ENCODE peak calls at places on chromosomes 2 and 18, in ten cellular contexts. G, K, W, C, M, X, P, A, B and U are unnamed samples.

GRCh38 chr2:159140070-159140774 is 146.3 kb downstream of the WDSUB1 start:
- DNase-seq in P (peak), A (no peak), M (no peak), B (no peak), K (no peak), W (no peak), X (no peak), G (no peak), C (peak), U (peak)

GRCh38 chr18:63578357-63578958 is 8.7 kb upstream of the SERPINB13 start:
- DNase-seq in K (peak), W (no peak), M (no peak), C (peak), X (no peak), B (no peak), P (peak), A (peak), G (peak), U (peak)

GRCh38 chr2:9166579-9167392 is 39.8 kb upstream of the ASAP2 start:
- DNase-seq in M (no peak), X (no peak), G (no peak), P (no peak), C (peak), K (no peak), A (no peak), B (no peak), W (no peak), U (peak)

GRCh38 chr2:20496477-20496876 is 49.6 kb downstream of the RHOB start:
- DNase-seq in G (no peak), C (no peak), W (no peak), A (no peak), M (peak), P (no peak), K (no peak), B (no peak), X (no peak), U (no peak)

GRCh38 chr2:75609937-75610508 is 36.6 kb upstream of the MRPL19 start:
- DNase-seq in G (no peak), K (no peak), M (no peak), C (peak), A (no peak), X (no peak), P (peak), B (no peak), W (no peak), U (peak)

GRCh38 chr2:154194917-154195643 is 323.4 kb downstream of the GALNT13 start:
- DNase-seq in K (no peak), C (no peak), G (no peak), B (no peak), W (no peak), A (no peak), M (no peak), P (peak), X (no peak), U (no peak)

GRCh38 chr18:77464917-77465316 is 215.3 kb downstream of the GALR1 start:
- DNase-seq in P (no peak), C (no peak), K (no peak), A (no peak), X (no peak), B (no peak), W (no peak), M (no peak), G (no peak), U (no peak)

GRCh38 chr2:219073413-219074129 is 12.8 kb upstream of the IHH start:
- DNase-seq in B (no peak), M (peak), G (peak), K (peak), P (peak), W (peak), C (peak), X (no peak), A (peak), U (peak)

GRCh38 chr2:124778076-124778475 is 753.0 kb downstream of the CNTNAP5 start:
- DNase-seq in C (no peak), G (no peak), B (no peak), M (no peak), K (no peak), W (no peak), P (no peak), A (peak), X (no peak), U (no peak)

GRCh38 chr2:217830807-217831206 is 172.0 kb downstream of the TNS1 start:
- DNase-seq in C (no peak), W (no peak), P (no peak), X (no peak), A (no peak), K (no peak), B (no peak), G (no peak), M (no peak), U (no peak)

GRCh38 chr18:36360256-36360909 is 62.9 kb downstream of the FHOD3 start:
- DNase-seq in K (no peak), M (no peak), C (no peak), W (no peak), X (no peak), G (no peak), P (no peak), A (no peak), B (no peak), U (no peak)

GRCh38 chr2:64393611-64394010 is 60.4 kb upstream of the LGALSL start:
- DNase-seq in W (no peak), M (no peak), C (no peak), K (no peak), G (no peak), B (no peak), X (no peak), P (no peak), A (no peak), U (no peak)

GRCh38 chr2:64859208-64860161 is 129.7 kb upstream of the SLC1A4 start:
- DNase-seq in P (peak), A (peak), C (peak), W (no peak), K (peak), G (peak), M (peak), X (no peak), B (no peak), U (peak)

GRCh38 chr2:16624419-16624745 is 41.3 kb downstream of the CYRIA start:
- DNase-seq in C (no peak), K (no peak), X (no peak), M (no peak), P (peak), G (no peak), A (no peak), B (no peak), W (no peak), U (no peak)

GRCh38 chr2:72098935-72099334 is 48.7 kb downstream of the CYP26B1 start:
- DNase-seq in M (no peak), K (no peak), G (no peak), W (no peak), C (no peak), B (no peak), P (no peak), A (no peak), X (no peak), U (peak)

GRCh38 chr2:225103737-225104141 is 61.5 kb upstream of the DOCK10 start:
- DNase-seq in B (no peak), P (peak), G (no peak), X (no peak), A (no peak), K (no peak), C (peak), W (no peak), M (no peak), U (peak)

GRCh38 chr2:70549064-70549710 is 4.4 kb downstream of the TGFA start:
- DNase-seq in M (no peak), B (no peak), C (no peak), G (no peak), W (no peak), A (no peak), P (no peak), K (no peak), X (no peak), U (no peak)

GRCh38 chr18:55321268-55322175 is 266.5 kb downstream of the TCF4 start:
- DNase-seq in W (peak), C (peak), G (peak), B (no peak), M (peak), P (peak), A (peak), X (peak), K (peak), U (peak)

GRCh38 chr2:117921520-117921919 is 92.3 kb downstream of the CCDC93 start:
- DNase-seq in X (no peak), W (no peak), C (no peak), M (no peak), A (no peak), B (no peak), P (no peak), K (no peak), G (no peak), U (no peak)

GRCh38 chr2:8488001-8488738 is 193.7 kb upstream of the ID2 start:
- DNase-seq in C (peak), W (peak), P (no peak), K (no peak), X (peak), G (peak), B (peak), A (no peak), M (no peak), U (no peak)